ENCODE peak calls at places on chromosome 4, in four cellular contexts. M is H9, D is tibial artery, V is neural progenitor cell. U is an unnamed sample. For H3K9me3, the result is how much of the 10 kb centered on the place peaks cover.

GRCh38 chr4:106258145-106259045 is 57.6 kb downstream of the TBCK start:
- DNase-seq in V (no peak), D (no peak), M (no peak), U (no peak)

GRCh38 chr4:121269001-121269400 is 104.9 kb upstream of the TNIP3 start:
- DNase-seq in M (no peak), V (no peak), D (no peak), U (no peak)

GRCh38 chr4:140296335-140296753 is 77.1 kb upstream of the SCOC start:
- DNase-seq in D (peak), V (no peak), M (no peak), U (peak)

GRCh38 chr4:25862411-25863346 is at the start of gene SEL1L3:
- DNase-seq in D (no peak), V (peak), M (peak), U (no peak)

GRCh38 chr4:183260491-183261151 is 59.5 kb downstream of the CLDN22 start:
- DNase-seq in D (no peak), V (no peak), M (no peak), U (no peak)

GRCh38 chr4:149706942-149707341 is 108.7 kb downstream of the IQCM start:
- DNase-seq in V (no peak), M (no peak), D (no peak), U (no peak)

GRCh38 chr4:5708829-5709680 is 696 bp upstream of the EVC2 start:
- DNase-seq in D (no peak), V (peak), M (peak), U (peak)

GRCh38 chr4:177483271-177483670 is 41.0 kb upstream of the AGA start:
- DNase-seq in V (no peak), D (no peak), M (no peak), U (no peak)

GRCh38 chr4:110793381-110793801 is 170.5 kb upstream of the PITX2 start:
- DNase-seq in V (peak), M (no peak), D (no peak), U (peak)

GRCh38 chr4:19478791-19479190 is 772.9 kb upstream of the SLIT2 start:
- DNase-seq in M (no peak), V (no peak), D (no peak), U (no peak)

GRCh38 chr4:47386592-47387235 is 76.8 kb downstream of the COMMD8 start:
- DNase-seq in V (no peak), D (no peak), M (no peak), U (no peak)

GRCh38 chr4:165016971-165017370 is 14.8 kb upstream of the TRIM60 start:
- DNase-seq in V (peak), M (peak), D (no peak), U (no peak)

GRCh38 chr4:168815373-168816345 is 194.4 kb downstream of the CBR4 start:
- DNase-seq in M (no peak), V (peak), D (no peak), U (no peak)

GRCh38 chr4:138241281-138242075 is 671 bp downstream of the SLC7A11 start:
- DNase-seq in D (no peak), V (peak), M (no peak), U (no peak)

GRCh38 chr4:40524642-40525041 is 105.0 kb downstream of the RBM47 start:
- DNase-seq in V (no peak), M (no peak), D (no peak), U (peak)

GRCh38 chr4:169663894-169664293 is 43.5 kb downstream of the CLCN3 start:
- DNase-seq in M (no peak), D (no peak), V (peak), U (no peak)

GRCh38 chr4:105630670-105631655 is 77.5 kb downstream of the INTS12 start:
- DNase-seq in V (no peak), D (no peak), M (no peak), U (no peak)

GRCh38 chr4:2072971-2073807 is 14.1 kb downstream of the NAT8L start:
- DNase-seq in D (no peak), V (no peak), M (peak), U (no peak)

GRCh38 chr4:83486457-83487129 is 1.7 kb upstream of the ABRAXAS1 start:
- DNase-seq in M (no peak), D (no peak), V (no peak), U (no peak)

GRCh38 chr4:134906404-134907023 is 704.9 kb upstream of the PABPC4L start:
- DNase-seq in D (no peak), V (peak), M (peak), U (no peak)

GRCh38 chr4:122796801-122797404 is 29.7 kb upstream of the FGF2 start:
- DNase-seq in V (no peak), D (no peak), M (peak), U (no peak)

GRCh38 chr4:62804075-62804474 is 1603.9 kb downstream of the ADGRL3 start:
- DNase-seq in V (no peak), M (no peak), D (no peak), U (no peak)

GRCh38 chr4:112206431-112206830 is 25.2 kb upstream of the AP1AR start:
- DNase-seq in V (no peak), M (no peak), D (no peak), U (no peak)

DNA sequence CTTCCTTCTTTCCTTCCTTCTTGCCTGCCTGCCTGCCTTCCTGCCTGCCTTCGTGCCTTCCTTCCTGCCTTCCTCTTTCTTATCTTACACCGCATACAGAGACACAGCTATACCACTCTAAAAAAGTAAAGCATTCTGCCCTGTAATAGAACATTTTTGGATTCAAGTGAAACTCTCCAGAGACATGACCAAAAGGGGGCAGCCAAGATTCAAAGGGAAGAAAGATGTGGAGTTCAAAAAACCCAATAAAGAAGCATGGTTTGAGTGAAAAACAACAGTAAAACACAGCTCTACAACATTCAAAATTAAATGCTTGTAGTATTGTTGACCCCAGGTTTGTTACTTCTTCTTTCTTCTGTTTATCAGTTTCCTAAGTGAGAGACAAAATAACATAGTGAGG is 914.9 kb upstream of the PCDH7 start:
- DNase-seq in V (peak), M (no peak), D (no peak), U (no peak)
- H3K9me3 ChIP-seq in V (under half), M (under half), D (under half), U (under half)

GRCh38 chr4:44434247-44434646 is 14.4 kb downstream of the KCTD8 start:
- DNase-seq in M (no peak), V (no peak), D (no peak), U (no peak)
- H3K9me3 ChIP-seq in M (under half), V (under half), D (under half), U (under half)

DNA sequence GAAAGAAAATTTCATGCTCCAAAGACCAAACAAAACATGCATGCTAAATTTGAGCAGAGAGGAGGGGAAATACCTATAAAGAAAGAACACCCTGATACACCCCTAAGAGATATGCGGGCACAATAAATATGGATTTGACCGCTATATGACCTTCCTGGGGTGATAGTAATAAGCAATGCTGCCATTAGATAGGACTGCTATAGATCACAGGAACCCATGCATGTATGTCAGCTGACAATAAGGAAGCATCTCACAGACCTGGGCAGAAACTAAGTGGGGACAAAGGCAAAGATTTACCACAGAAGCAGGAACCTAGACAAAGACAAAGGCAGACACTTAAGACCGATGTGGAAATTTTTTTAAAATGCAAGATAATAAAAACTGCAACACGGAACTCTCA is 21.3 kb downstream of the ZNF721 start:
- DNase-seq in D (no peak), M (no peak), V (no peak), U (no peak)
- H3K9me3 ChIP-seq in D (under half), M (under half), V (under half), U (under half)

DNA sequence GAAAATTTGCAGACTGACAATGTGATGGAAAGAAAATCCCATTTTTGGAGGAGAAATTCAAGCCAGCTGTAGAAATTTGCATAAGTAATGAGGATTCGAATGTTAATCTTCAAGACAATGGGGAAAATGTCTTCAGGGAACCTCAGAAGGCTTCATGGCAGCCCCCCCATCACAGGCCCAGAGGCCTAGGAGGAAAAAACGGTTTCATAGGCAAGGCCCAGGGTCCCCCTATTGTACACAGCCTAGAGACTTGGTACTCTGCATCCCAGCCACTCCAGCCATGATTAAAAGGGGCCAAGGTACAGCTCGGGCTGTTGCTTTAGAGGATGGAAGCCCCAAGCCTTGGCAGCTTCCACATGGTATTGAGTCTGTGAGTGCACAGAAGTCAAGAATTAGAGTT is 303.6 kb upstream of the PCDH7 start:
- DNase-seq in V (no peak), M (no peak), D (no peak), U (no peak)
- H3K9me3 ChIP-seq in V (under half), M (under half), D (under half), U (under half)

GRCh38 chr4:205097-205756 is 80.9 kb downstream of the ZNF718 start:
- DNase-seq in D (no peak), M (no peak), V (no peak), U (no peak)
- H3K9me3 ChIP-seq in D (under half), M (half or more), V (under half), U (under half)

U was measured in adrenal gland.